ENCODE peak calls at places on chromosomes 2 and 18, in nine cellular contexts. V is foreskin fibroblast; G is mucosa of descending colon; H is AG10803; K is CD8-positive, alpha-beta T cell; M is astrocyte of the spinal cord; T is A673; U is D721Med; J is GM06990. W is an unnamed sample.

GRCh38 chr2:176817061-176817565 is 395.5 kb upstream of the HNRNPA3 start:
- DNase-seq in G (no peak), U (no peak), T (peak), H (no peak), J (no peak), M (no peak), K (no peak), V (no peak), W (no peak)

GRCh38 chr2:210730672-210731071 is 174.3 kb downstream of the CPS1 start:
- DNase-seq in G (no peak), V (no peak), T (no peak), M (no peak), U (no peak), K (no peak), H (no peak), J (no peak), W (no peak)

GRCh38 chr2:207492461-207492860 is 37.3 kb upstream of the CREB1 start:
- DNase-seq in V (no peak), T (no peak), U (no peak), M (no peak), J (no peak), H (no peak), G (no peak), K (no peak), W (no peak)

GRCh38 chr2:12712871-12713270 is 3.9 kb upstream of the TRIB2 start:
- DNase-seq in V (no peak), T (no peak), M (peak), G (no peak), U (no peak), K (no peak), H (no peak), J (no peak), W (no peak)

GRCh38 chr2:157413342-157414035 is 30.4 kb downstream of the CYTIP start:
- DNase-seq in U (no peak), G (no peak), V (no peak), K (no peak), H (no peak), T (no peak), J (peak), M (no peak), W (no peak)

GRCh38 chr2:31957748-31958717 is 52.8 kb downstream of the MEMO1 start:
- DNase-seq in J (no peak), T (no peak), H (no peak), K (no peak), M (no peak), V (no peak), G (no peak), U (no peak), W (no peak)

GRCh38 chr2:70991742-70992141 is 2.9 kb downstream of the TEX261 start:
- DNase-seq in K (no peak), T (no peak), G (no peak), M (no peak), V (no peak), H (no peak), U (no peak), J (no peak), W (no peak)

GRCh38 chr2:239260546-239261327 is 140.1 kb downstream of the HDAC4 start:
- DNase-seq in G (no peak), M (no peak), K (no peak), J (no peak), V (no peak), H (no peak), T (no peak), U (no peak), W (no peak)

GRCh38 chr2:23092831-23093230 is 292.1 kb upstream of the KLHL29 start:
- DNase-seq in M (no peak), T (peak), H (no peak), J (no peak), K (no peak), U (no peak), G (no peak), V (no peak), W (no peak)

GRCh38 chr2:55268288-55268906 is 634 bp downstream of the MTIF2 start:
- DNase-seq in M (no peak), H (peak), J (no peak), T (peak), G (no peak), K (no peak), V (no peak), U (no peak), W (no peak)

GRCh38 chr2:28415715-28416114 is 23.1 kb downstream of the FOSL2 start:
- DNase-seq in M (peak), G (no peak), K (no peak), J (no peak), U (no peak), V (no peak), T (no peak), H (no peak), W (no peak)

GRCh38 chr2:127066942-127067341 is 40.0 kb downstream of the BIN1 start:
- DNase-seq in K (no peak), U (no peak), J (no peak), G (no peak), M (no peak), T (no peak), V (no peak), H (peak), W (no peak)

GRCh38 chr2:175057078-175057685 is 52.0 kb upstream of the CHN1 start:
- DNase-seq in V (no peak), T (no peak), U (no peak), K (no peak), H (no peak), J (no peak), M (peak), G (no peak), W (no peak)

GRCh38 chr18:24190590-24190989 is 51.7 kb downstream of the CABYR start:
- DNase-seq in J (no peak), T (no peak), V (no peak), M (no peak), H (no peak), U (no peak), G (no peak), K (no peak), W (no peak)

GRCh38 chr18:12886498-12887126 is 2.6 kb upstream of the PTPN2 start:
- DNase-seq in V (no peak), G (no peak), M (no peak), T (peak), K (no peak), H (peak), U (no peak), J (no peak), W (no peak)

GRCh38 chr2:216030210-216030609 is 16.9 kb upstream of the MREG start:
- DNase-seq in K (no peak), G (no peak), J (peak), H (no peak), T (no peak), U (no peak), V (no peak), M (no peak), W (no peak)

GRCh38 chr2:26463252-26464207 is 14.4 kb downstream of the OTOF start:
- DNase-seq in K (no peak), T (peak), V (no peak), H (no peak), G (no peak), J (no peak), U (no peak), M (no peak), W (no peak)

GRCh38 chr2:26462100-26462499 is 15.8 kb downstream of the OTOF start:
- DNase-seq in T (no peak), K (no peak), G (no peak), M (no peak), H (no peak), J (no peak), V (no peak), U (no peak), W (no peak)

GRCh38 chr2:26461601-26462023 is 16.3 kb downstream of the OTOF start:
- DNase-seq in T (no peak), K (no peak), G (no peak), U (no peak), J (no peak), M (no peak), V (no peak), H (no peak), W (no peak)

GRCh38 chr2:26464390-26465265 is 13.3 kb downstream of the OTOF start:
- DNase-seq in J (no peak), U (no peak), V (no peak), M (no peak), H (no peak), G (no peak), T (no peak), K (no peak), W (no peak)

GRCh38 chr2:26462511-26463251 is 15.2 kb downstream of the OTOF start:
- DNase-seq in H (peak), J (no peak), U (no peak), G (no peak), T (peak), K (no peak), M (peak), V (peak), W (peak)
- TF ChIP-seq CTCF in H (peak), J (peak), U (peak), G (no peak), T (peak), K (no peak), M (peak), V (peak), W (peak)

GRCh38 chr2:198114064-198114463 is 309.7 kb downstream of the PLCL1 start:
- DNase-seq in H (no peak), K (no peak), M (no peak), J (no peak), U (no peak), G (no peak), V (no peak), T (no peak), W (no peak)

GRCh38 chr2:198116652-198117175 is 312.3 kb downstream of the PLCL1 start:
- DNase-seq in G (no peak), U (no peak), K (no peak), M (peak), V (no peak), H (no peak), J (no peak), T (no peak), W (no peak)

GRCh38 chr2:198113316-198113715 is 308.9 kb downstream of the PLCL1 start:
- DNase-seq in U (no peak), K (no peak), M (no peak), J (no peak), G (no peak), H (no peak), V (no peak), T (no peak), W (no peak)

DNA sequence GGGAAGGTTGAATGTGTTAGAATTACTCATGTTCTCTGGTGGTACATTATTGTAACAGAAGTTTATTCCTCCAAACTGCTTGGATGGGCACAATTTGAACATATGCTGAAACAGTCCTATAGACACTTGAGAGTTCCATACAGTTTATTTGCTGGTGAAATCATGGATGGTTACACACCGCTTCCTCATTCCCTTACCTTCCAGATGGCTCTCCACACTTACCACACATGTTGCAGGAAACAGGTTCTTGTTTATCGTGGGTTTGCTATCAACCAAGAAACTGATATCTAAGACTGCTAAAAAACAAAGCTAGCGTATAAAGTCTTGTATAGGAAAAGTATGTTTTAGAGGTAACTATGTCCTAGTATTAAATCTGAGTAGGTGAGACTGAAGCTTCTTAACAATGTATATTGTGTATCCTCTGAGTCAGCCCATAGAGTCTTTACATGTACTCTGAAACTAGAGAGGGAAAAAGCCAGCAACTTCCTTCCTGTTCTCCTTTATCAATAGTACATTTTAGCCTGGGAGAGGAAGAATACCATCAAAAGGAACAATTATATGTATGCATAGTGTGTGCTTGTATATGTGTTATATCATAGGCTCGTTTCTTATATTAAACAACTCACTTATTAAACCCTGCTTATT is 313.1 kb downstream of the PLCL1 start:
- DNase-seq in K (no peak), M (no peak), V (no peak), T (no peak), U (no peak), G (no peak), J (no peak), H (no peak), W (no peak)
- TF ChIP-seq CTCF in K (no peak), M (no peak), V (no peak), T (no peak), U (no peak), G (no peak), J (no peak), H (no peak), W (no peak)

DNA sequence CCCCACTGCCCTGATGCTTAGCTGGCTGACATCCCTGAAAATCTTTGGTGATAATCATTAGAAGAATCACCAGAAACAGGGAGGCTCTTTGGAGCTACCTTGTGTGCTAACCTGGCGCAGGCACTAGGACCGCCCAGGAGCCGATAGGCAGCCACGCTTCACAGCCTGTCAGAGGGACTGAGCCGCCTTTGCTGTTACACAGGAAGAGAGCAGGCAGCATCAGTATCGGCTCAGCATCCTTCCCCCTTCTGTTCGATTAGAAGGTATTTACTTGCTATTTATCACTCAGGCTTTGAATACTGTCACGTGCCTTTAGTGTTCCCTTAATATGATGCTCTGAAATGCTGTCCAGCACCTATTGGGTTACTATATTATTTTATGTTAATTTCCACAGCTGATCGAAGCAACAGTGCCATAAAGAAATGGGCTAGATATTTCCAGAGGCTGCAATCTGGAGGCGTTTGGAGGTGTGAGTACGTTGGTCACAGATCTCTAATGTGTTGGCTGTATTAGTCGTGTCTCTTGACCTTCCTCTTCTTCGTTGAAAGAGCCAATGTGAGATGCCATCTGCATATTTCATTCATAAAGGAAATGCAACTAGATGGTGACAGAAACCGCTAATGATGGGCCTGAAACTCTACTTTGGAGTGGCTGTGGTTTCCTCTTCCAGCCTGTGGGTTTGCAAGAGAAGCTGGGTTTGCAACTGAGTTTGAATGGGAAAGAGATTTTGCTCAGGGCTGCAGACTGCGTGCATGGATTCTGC is 110.4 kb upstream of the RAB27B start:
- DNase-seq in U (peak), K (no peak), T (no peak), G (no peak), J (peak), H (peak), V (no peak), M (peak), W (no peak)
- TF ChIP-seq CTCF in U (no peak), K (no peak), T (no peak), G (no peak), J (no peak), H (no peak), V (no peak), M (no peak), W (no peak)

GRCh38 chr2:35114765-35115164 is 1240.8 kb upstream of the CRIM1 start:
- DNase-seq in U (no peak), M (no peak), J (no peak), T (no peak), K (no peak), V (no peak), G (no peak), H (no peak), W (no peak)
- TF ChIP-seq CTCF in U (no peak), M (no peak), J (no peak), T (peak), K (no peak), V (no peak), G (no peak), H (no peak), W (no peak)

DNA sequence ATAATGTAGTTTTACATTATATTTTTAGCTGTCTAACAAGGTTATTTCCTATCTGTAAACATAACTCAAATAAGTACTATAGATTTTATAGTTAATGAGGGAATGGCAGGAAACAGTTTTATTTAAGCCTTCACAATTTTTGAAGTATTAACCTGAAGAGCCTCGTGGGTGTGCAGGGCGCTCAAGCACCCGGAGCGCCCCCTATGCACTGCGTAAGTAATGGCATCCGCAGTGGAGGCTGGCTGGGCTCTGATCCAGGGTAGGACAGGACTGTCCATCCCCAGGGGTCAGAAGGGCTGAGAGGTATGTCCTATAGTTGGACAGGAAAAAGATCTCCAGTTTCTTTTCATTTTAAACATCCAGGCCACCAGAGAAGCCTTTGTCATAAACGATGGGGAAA is 8.2 kb upstream of the GBX2 start:
- DNase-seq in M (no peak), G (no peak), V (peak), T (peak), H (no peak), K (no peak), J (no peak), U (no peak), W (no peak)
- TF ChIP-seq CTCF in M (peak), G (peak), V (peak), T (peak), H (peak), K (no peak), J (peak), U (peak), W (peak)

DNA sequence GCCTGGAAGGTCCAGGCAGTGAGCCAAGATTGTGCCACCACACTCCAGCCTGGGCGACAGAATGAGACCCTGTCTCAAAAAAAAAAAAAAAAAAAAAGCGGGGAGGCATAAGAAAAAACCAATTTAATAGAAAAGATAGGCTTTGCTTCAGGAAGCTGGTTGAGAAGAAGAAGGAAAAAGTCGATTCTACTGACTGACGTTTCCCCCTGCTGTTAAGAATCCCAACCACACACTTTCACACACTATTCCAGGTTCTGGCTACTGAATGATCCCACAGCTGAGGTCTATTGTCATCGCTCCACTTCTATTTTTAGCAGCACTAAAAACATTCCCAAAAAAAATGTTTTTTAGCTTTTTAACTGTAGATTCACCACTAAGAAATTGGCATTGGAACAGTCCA is 6.7 kb upstream of the CHCHD5 start:
- DNase-seq in U (no peak), T (peak), K (no peak), V (peak), H (peak), J (no peak), M (peak), G (no peak), W (peak)
- TF ChIP-seq CTCF in U (no peak), T (peak), K (no peak), V (peak), H (peak), J (no peak), M (no peak), G (no peak), W (peak)

DNA sequence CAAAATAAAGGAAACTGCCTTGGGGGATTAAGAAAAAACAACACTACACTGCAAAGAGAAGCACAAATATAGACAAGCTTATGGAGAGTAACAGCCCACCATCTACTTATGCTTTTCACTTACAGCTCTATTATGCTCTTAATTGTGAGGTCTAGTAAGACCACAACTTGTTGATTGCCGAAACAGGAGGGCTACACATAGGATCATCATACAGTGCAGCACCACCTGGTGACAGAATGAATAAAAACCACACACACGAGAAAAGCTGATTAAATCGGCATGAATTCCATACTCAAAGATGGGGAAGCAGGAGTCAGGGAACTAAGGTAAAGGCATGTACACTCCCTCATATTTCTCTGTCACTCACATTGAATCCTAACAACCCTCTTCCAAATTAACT is 259.2 kb downstream of the IKZF2 start:
- DNase-seq in K (no peak), T (peak), G (no peak), M (peak), V (peak), J (no peak), H (peak), U (no peak), W (peak)
- TF ChIP-seq CTCF in K (no peak), T (peak), G (no peak), M (peak), V (peak), J (peak), H (peak), U (peak), W (peak)

GRCh38 chr18:48997985-48998831 is 47.4 kb upstream of the SMAD7 start:
- DNase-seq in U (no peak), H (peak), K (no peak), T (peak), G (no peak), M (peak), V (peak), J (no peak), W (peak)
- TF ChIP-seq CTCF in U (no peak), H (no peak), K (no peak), T (no peak), G (no peak), M (no peak), V (no peak), J (no peak), W (no peak)